ENCODE peak calls at places on chromosome 17, in nine cellular contexts. C, E, T, O, L, W, D, U and I are unnamed samples.

GRCh38 chr17:6303664-6304063 is 131.3 kb downstream of the AIPL1 start:
- DNase-seq in C (no peak), E (no peak), T (no peak), O (no peak), L (no peak), W (no peak), D (peak; percentile 24), U (peak; percentile 39), I (peak; percentile 6)

GRCh38 chr17:28344435-28344901 is 8.9 kb downstream of the TNFAIP1 start:
- DNase-seq in C (no peak), E (no peak), T (no peak), O (no peak), L (no peak), W (no peak), D (no peak), U (no peak), I (no peak)

GRCh38 chr17:76124582-76125390 is 16.3 kb downstream of the FOXJ1 start:
- DNase-seq in C (no peak), E (no peak), T (no peak), O (no peak), L (no peak), W (no peak), D (peak; percentile 13), U (no peak), I (no peak)

GRCh38 chr17:60971515-60972369 is 294.1 kb downstream of the BCAS3 start:
- DNase-seq in C (peak; percentile 3), E (no peak), T (no peak), O (no peak), L (peak; percentile 61), W (no peak), D (peak; percentile 55), U (peak; percentile 56), I (no peak)

GRCh38 chr17:64777413-64778101 is 115.5 kb upstream of the SMURF2 start:
- DNase-seq in C (no peak), E (no peak), T (peak; percentile 73), O (no peak), L (no peak), W (no peak), D (no peak), U (no peak), I (no peak)

GRCh38 chr17:21374455-21375161 is 1.5 kb upstream of the KCNJ12 start:
- DNase-seq in C (no peak), E (no peak), T (no peak), O (no peak), L (no peak), W (no peak), D (no peak), U (no peak), I (no peak)

GRCh38 chr17:80978499-80979497 is 12.8 kb upstream of the CHMP6 start:
- DNase-seq in C (no peak), E (no peak), T (no peak), O (no peak), L (no peak), W (no peak), D (no peak), U (no peak), I (no peak)

GRCh38 chr17:48052956-48053757 is 5.0 kb downstream of the NFE2L1 start:
- DNase-seq in C (no peak), E (no peak), T (peak; percentile 89), O (no peak), L (no peak), W (no peak), D (no peak), U (peak; percentile 45), I (no peak)

GRCh38 chr17:74240637-74241036 is 27.3 kb downstream of the TTYH2 start:
- DNase-seq in C (no peak), E (no peak), T (peak; percentile 57), O (no peak), L (no peak), W (no peak), D (no peak), U (peak; percentile 9), I (no peak)

GRCh38 chr17:27106982-27107360 is 186.9 kb upstream of the WSB1 start:
- DNase-seq in C (no peak), E (no peak), T (no peak), O (no peak), L (no peak), W (no peak), D (no peak), U (no peak), I (no peak)

GRCh38 chr17:67619555-67619954 is 98.2 kb upstream of the NOL11 start:
- DNase-seq in C (no peak), E (no peak), T (no peak), O (no peak), L (no peak), W (no peak), D (no peak), U (no peak), I (no peak)